ENCODE peak calls at places on chromosome 5, in nine cellular contexts. R, T, V, D, N, M, W, E and X are unnamed samples.
A peak's percentile ranks its signal among the peaks of the same experiment; 100 is the strongest.

GRCh38 chr5:142183561-142183960 is 75.0 kb downstream of the NDFIP1 start:
- DNase-seq in R (no peak), W (no peak), M (no peak), T (no peak), N (no peak), D (no peak), E (no peak), V (no peak), X (no peak)

GRCh38 chr5:129382921-129383672 is 77.0 kb upstream of the ADAMTS19 start:
- DNase-seq in R (no peak), T (no peak), M (peak; percentile 3), E (no peak), W (peak; percentile 25), V (no peak), D (no peak), N (no peak), X (no peak)

GRCh38 chr5:73392775-73393174 is 55.8 kb downstream of the FOXD1 start:
- DNase-seq in N (no peak), E (no peak), M (no peak), T (peak; percentile 68), V (no peak), R (no peak), W (no peak), D (no peak), X (peak; percentile 60)

GRCh38 chr5:19987594-19988345 is at the start of gene CDH18:
- DNase-seq in V (peak; percentile 79), T (peak; percentile 44), W (peak; percentile 45), R (peak; percentile 88), N (peak; percentile 35), E (no peak), M (peak; percentile 56), D (peak; percentile 16), X (peak; percentile 68)

GRCh38 chr5:14383923-14384322 is 197.7 kb upstream of the OTULINL start:
- DNase-seq in W (no peak), V (no peak), E (no peak), T (no peak), N (no peak), M (no peak), D (no peak), R (no peak), X (no peak)

GRCh38 chr5:161846731-161847130 is 1.2 kb upstream of the GABRA1 start:
- DNase-seq in T (no peak), M (no peak), R (peak; percentile 86), N (no peak), W (peak; percentile 6), D (no peak), E (no peak), V (peak; percentile 3), X (peak; percentile 65)

GRCh38 chr5:122726990-122727616 is 47.8 kb upstream of the SNX2 start:
- DNase-seq in E (peak; percentile 50), D (no peak), V (peak; percentile 69), M (peak; percentile 68), T (no peak), R (no peak), W (peak; percentile 79), N (no peak), X (no peak)

GRCh38 chr5:6868170-6868569 is 154.9 kb downstream of the TENT4A start:
- DNase-seq in D (no peak), N (peak; percentile 26), V (no peak), W (no peak), R (no peak), T (no peak), M (no peak), E (no peak), X (no peak)

GRCh38 chr5:94901071-94901979 is 282.9 kb downstream of the SLF1 start:
- DNase-seq in R (no peak), M (peak; percentile 61), E (no peak), V (peak; percentile 75), W (peak; percentile 55), D (no peak), N (no peak), T (no peak), X (peak; percentile 47)

GRCh38 chr5:155098433-155098832 is 84.9 kb downstream of the KIF4B start:
- DNase-seq in E (no peak), T (no peak), D (no peak), N (no peak), R (no peak), W (no peak), V (no peak), M (no peak), X (no peak)

GRCh38 chr5:168086104-168086610 is 205.3 kb upstream of the WWC1 start:
- DNase-seq in M (no peak), N (no peak), D (no peak), V (peak; percentile 21), R (no peak), W (peak; percentile 3), T (no peak), E (no peak), X (peak; percentile 72)

GRCh38 chr5:74762599-74762998 is 4.3 kb downstream of the GFM2 start:
- DNase-seq in N (no peak), E (peak; percentile 18), R (no peak), M (peak; percentile 37), T (no peak), V (peak; percentile 97), D (no peak), W (peak; percentile 40), X (peak; percentile 20)

GRCh38 chr5:24649531-24649930 is 4.8 kb upstream of the CDH10 start:
- DNase-seq in R (no peak), T (no peak), E (no peak), M (no peak), W (no peak), N (no peak), D (no peak), V (no peak), X (peak; percentile 26)

DNA sequence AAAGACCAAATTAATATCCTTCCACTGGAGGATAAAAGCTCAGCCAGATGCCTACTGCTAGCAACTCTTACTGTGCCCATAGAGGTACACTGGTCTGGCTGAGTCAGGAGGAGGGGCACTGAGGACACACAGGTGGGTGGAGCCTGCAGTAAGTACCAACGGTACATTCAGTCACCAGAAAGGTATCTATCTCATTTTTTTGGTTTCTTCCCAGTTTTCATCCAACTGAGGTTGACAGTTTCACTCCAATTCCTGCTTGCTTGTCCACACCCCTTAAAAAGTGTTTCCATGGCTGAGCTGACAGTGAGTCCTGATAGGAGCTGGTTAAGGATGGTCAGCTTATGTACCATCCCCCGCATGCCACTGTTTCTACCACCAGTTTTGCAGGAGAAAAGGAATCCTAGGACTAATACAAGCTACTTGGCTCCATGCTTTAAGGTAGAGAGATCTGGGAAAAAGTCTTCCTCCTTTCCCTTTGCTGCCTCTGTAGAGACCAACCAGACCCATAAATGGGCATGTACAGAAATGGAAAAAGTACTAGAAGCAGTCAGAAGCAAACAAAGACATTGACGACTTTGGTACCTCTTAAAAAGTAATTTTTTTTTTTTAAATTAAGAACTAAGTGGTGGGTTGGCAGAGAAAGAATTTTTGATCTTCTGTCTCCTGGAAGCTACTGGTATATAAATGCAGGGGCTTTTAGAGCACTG is 3.2 kb downstream of the ELL2 start:
- DNase-seq in W (peak; percentile 27), V (peak; percentile 78), M (peak; percentile 43), R (no peak), E (peak; percentile 38), T (peak; percentile 61), D (no peak), N (no peak), X (no peak)
- H3K4me3 ChIP-seq in W (peak overlapping the region; percentile 98), V (peak overlapping the region; percentile 48), M (peak overlapping the region; percentile 93), R (no peak overlapping the region), E (peak overlapping the region; percentile 98), T (no peak overlapping the region), D (no peak overlapping the region), N (peak overlapping the region; percentile 94), X (peak overlapping the region; percentile 80)

GRCh38 chr5:7871560-7872113 is 2.7 kb downstream of the MTRR start:
- DNase-seq in W (no peak), R (no peak), M (no peak), E (no peak), N (no peak), V (no peak), T (no peak), D (no peak), X (no peak)
- H3K4me1 ChIP-seq in W (peaks cover 14% of the 10 kb centered on the region), R (peaks cover 12% of the 10 kb centered on the region), M (peaks cover 2% of the 10 kb centered on the region), E (peaks cover 20% of the 10 kb centered on the region), N (peaks cover 32% of the 10 kb centered on the region), V (peaks cover 21% of the 10 kb centered on the region), T (no peaks in the 10 kb centered on the region), D (peaks cover 48% of the 10 kb centered on the region), X (peaks cover 16% of the 10 kb centered on the region)

GRCh38 chr5:111743521-111743920 is 13.5 kb downstream of the NREP start:
- DNase-seq in M (no peak), R (no peak), N (no peak), T (no peak), D (no peak), W (no peak), E (no peak), V (no peak), X (no peak)
- H3K27ac ChIP-seq in M (peak overlapping the region; percentile 35), R (no peak overlapping the region), N (no peak overlapping the region), T (no peak overlapping the region), D (no peak overlapping the region), W (peak overlapping the region; percentile 64), E (no peak overlapping the region), V (no peak overlapping the region), X (peak overlapping the region; percentile 78)

GRCh38 chr5:116361171-116361967 is 213.3 kb downstream of the SEMA6A start:
- DNase-seq in V (no peak), R (peak; percentile 84), D (peak; percentile 78), E (no peak), W (peak; percentile 55), N (peak; percentile 50), M (peak; percentile 31), T (peak; percentile 59), X (peak; percentile 67)
- H3K4me3 ChIP-seq in V (no peak overlapping the region), R (peak overlapping the region; percentile 44), D (peak overlapping the region; percentile 56), E (no peak overlapping the region), W (peak overlapping the region; percentile 22), N (peak overlapping the region; percentile 54), M (peak overlapping the region; percentile 40), T (no peak overlapping the region), X (peak overlapping the region; percentile 1)

DNA sequence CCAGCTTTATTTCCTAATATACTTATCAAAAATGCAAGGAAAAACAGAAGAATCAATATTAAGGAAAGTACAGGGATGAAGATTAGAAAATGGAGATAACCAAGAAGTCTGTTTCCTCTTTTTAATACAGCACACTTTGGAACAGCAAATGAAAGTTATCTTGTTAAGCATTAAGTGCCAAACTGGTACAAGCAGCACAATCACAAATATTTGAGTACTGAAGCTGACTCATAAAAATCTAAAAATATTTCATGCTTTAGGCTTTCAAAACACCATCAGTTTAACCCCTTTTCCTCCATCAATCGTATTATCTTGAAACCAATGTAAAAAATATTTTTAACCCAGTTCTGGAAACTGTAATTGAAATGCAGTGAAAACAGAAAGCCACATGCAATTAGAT is 2.7 kb downstream of the FBXW11 start:
- DNase-seq in V (no peak), W (peak; percentile 40), R (no peak), D (no peak), N (no peak), E (no peak), M (peak; percentile 27), T (no peak), X (no peak)
- H3K4me1 ChIP-seq in V (peaks cover 37% of the 10 kb centered on the region), W (peaks cover 48% of the 10 kb centered on the region), R (peaks cover 54% of the 10 kb centered on the region), D (peaks cover 83% of the 10 kb centered on the region), N (peaks cover 50% of the 10 kb centered on the region), E (peaks cover 50% of the 10 kb centered on the region), M (peaks cover 3% of the 10 kb centered on the region), T (peaks cover 8% of the 10 kb centered on the region), X (peaks cover 28% of the 10 kb centered on the region)

GRCh38 chr5:131379723-131380122 is 115.9 kb downstream of the CDC42SE2 start:
- DNase-seq in W (peak; percentile 90), M (peak; percentile 36), V (no peak), R (no peak), N (no peak), D (no peak), E (peak; percentile 42), T (peak; percentile 70), X (peak; percentile 11)
- H3K27ac ChIP-seq in W (no peak overlapping the region), M (no peak overlapping the region), V (no peak overlapping the region), R (no peak overlapping the region), N (peak overlapping the region; percentile 39), D (peak overlapping the region; percentile 39), E (peak overlapping the region; percentile 76), T (peak overlapping the region; percentile 72), X (peak overlapping the region; percentile 50)

GRCh38 chr5:96083361-96083881 is 121.8 kb upstream of the ELL2 start:
- DNase-seq in T (no peak), N (no peak), M (no peak), V (no peak), W (no peak), R (no peak), D (no peak), E (no peak), X (no peak)
- H3K4me3 ChIP-seq in T (no peak overlapping the region), N (no peak overlapping the region), M (no peak overlapping the region), V (no peak overlapping the region), W (no peak overlapping the region), R (no peak overlapping the region), D (no peak overlapping the region), E (no peak overlapping the region), X (no peak overlapping the region)